ENCODE peak calls at places on chromosomes 12 and 14, in seven cellular contexts. J, G, Q, B, E, W and Z are unnamed samples.

GRCh38 chr12:2447861-2448260 is 346.9 kb upstream of the FKBP4 start:
- DNase-seq in J (no peak), G (no peak), Q (no peak), B (no peak), E (no peak), W (no peak), Z (no peak)

GRCh38 chr14:60355768-60356167 is 106.7 kb downstream of the PPM1A start:
- DNase-seq in J (no peak), G (no peak), Q (no peak), B (no peak), E (no peak), W (no peak), Z (no peak)

GRCh38 chr12:64103821-64104220 is 118.3 kb downstream of the KICS2 start:
- DNase-seq in J (no peak), G (no peak), Q (no peak), B (no peak), E (no peak), W (no peak), Z (no peak)

GRCh38 chr14:76323331-76324050 is 52.4 kb upstream of the ESRRB start:
- DNase-seq in J (no peak), G (no peak), Q (no peak), B (no peak), E (no peak), W (no peak), Z (no peak)

GRCh38 chr12:50101663-50102062 is 2.1 kb upstream of the GPD1 start:
- DNase-seq in J (peak), G (peak), Q (peak), B (no peak), E (peak), W (peak), Z (no peak)

GRCh38 chr14:81450100-81450531 is 50.0 kb upstream of the STON2 start:
- DNase-seq in J (no peak), G (no peak), Q (no peak), B (no peak), E (peak), W (no peak), Z (no peak)

GRCh38 chr14:24889843-24890242 is 160.1 kb downstream of the STXBP6 start:
- DNase-seq in J (no peak), G (no peak), Q (no peak), B (no peak), E (no peak), W (no peak), Z (no peak)

GRCh38 chr12:10689146-10689545 is 15.3 kb upstream of the STYK1 start:
- DNase-seq in J (no peak), G (no peak), Q (no peak), B (no peak), E (no peak), W (no peak), Z (no peak)

GRCh38 chr12:39173689-39174088 is 268.3 kb upstream of the CPNE8 start:
- DNase-seq in J (no peak), G (no peak), Q (no peak), B (no peak), E (no peak), W (no peak), Z (no peak)

GRCh38 chr12:81086342-81086741 is 8.5 kb downstream of the ACSS3 start:
- DNase-seq in J (peak), G (no peak), Q (no peak), B (no peak), E (no peak), W (no peak), Z (no peak)

GRCh38 chr14:24634158-24634557 is at the start of gene GZMB:
- DNase-seq in J (no peak), G (no peak), Q (no peak), B (no peak), E (no peak), W (no peak), Z (no peak)

GRCh38 chr12:22190-22529 is 44.4 kb upstream of the IQSEC3 start:
- DNase-seq in J (peak), G (no peak), Q (peak), B (peak), E (no peak), W (no peak), Z (no peak)

GRCh38 chr14:61147898-61148549 is 133.1 kb downstream of the TMEM30B start:
- DNase-seq in J (peak), G (peak), Q (no peak), B (no peak), E (no peak), W (no peak), Z (no peak)

GRCh38 chr12:112795582-112795981 is 4.0 kb downstream of the RPH3A start:
- DNase-seq in J (no peak), G (no peak), Q (no peak), B (no peak), E (no peak), W (no peak), Z (no peak)

GRCh38 chr12:92899388-92900001 is 29.6 kb downstream of the EEA1 start:
- DNase-seq in J (peak), G (peak), Q (peak), B (no peak), E (peak), W (no peak), Z (no peak)

GRCh38 chr12:10701226-10701681 is 21.9 kb downstream of the YBX3 start:
- DNase-seq in J (no peak), G (no peak), Q (no peak), B (no peak), E (no peak), W (no peak), Z (no peak)

GRCh38 chr14:23183479-23183878 is at the start of gene SLC7A8:
- DNase-seq in J (no peak), G (peak), Q (no peak), B (peak), E (no peak), W (no peak), Z (no peak)

GRCh38 chr12:116065561-116065960 is 211.9 kb downstream of the MED13L start:
- DNase-seq in J (no peak), G (no peak), Q (no peak), B (no peak), E (no peak), W (no peak), Z (no peak)

GRCh38 chr14:77657244-77657643 is 40.8 kb upstream of the SPTLC2 start:
- DNase-seq in J (no peak), G (no peak), Q (no peak), B (no peak), E (no peak), W (no peak), Z (no peak)

GRCh38 chr12:77294016-77294415 is 228.6 kb upstream of the E2F7 start:
- DNase-seq in J (no peak), G (no peak), Q (no peak), B (no peak), E (no peak), W (no peak), Z (no peak)

GRCh38 chr12:105820407-105821140 is 318.2 kb downstream of the NUAK1 start:
- DNase-seq in J (peak), G (no peak), Q (no peak), B (no peak), E (peak), W (no peak), Z (no peak)

GRCh38 chr12:132393245-132393795 is 63.9 kb upstream of the GALNT9 start:
- DNase-seq in J (peak), G (peak), Q (no peak), B (no peak), E (no peak), W (peak), Z (no peak)

GRCh38 chr12:103908877-103909276 is 21.3 kb upstream of the HSP90B1 start:
- DNase-seq in J (no peak), G (no peak), Q (no peak), B (no peak), E (no peak), W (no peak), Z (no peak)

GRCh38 chr14:20413785-20414117 is 450 bp upstream of the TEP1 start:
- DNase-seq in J (no peak), G (no peak), Q (no peak), B (no peak), E (no peak), W (no peak), Z (no peak)

GRCh38 chr12:120015313-120015712 is 26.3 kb downstream of the BICDL1 start:
- DNase-seq in J (no peak), G (no peak), Q (no peak), B (no peak), E (no peak), W (peak), Z (peak)

GRCh38 chr12:15728118-15728598 is 61.0 kb downstream of the EPS8 start:
- DNase-seq in J (no peak), G (peak), Q (peak), B (no peak), E (no peak), W (no peak), Z (no peak)

GRCh38 chr14:68873379-68873778 is 80.5 kb upstream of the ZFP36L1 start:
- DNase-seq in J (no peak), G (no peak), Q (peak), B (no peak), E (no peak), W (no peak), Z (no peak)

GRCh38 chr12:110379201-110379600 is 24.3 kb downstream of the ANAPC7 start:
- DNase-seq in J (no peak), G (no peak), Q (no peak), B (no peak), E (no peak), W (no peak), Z (no peak)

GRCh38 chr12:53492830-53493609 is 6.2 kb downstream of the MAP3K12 start:
- DNase-seq in J (peak), G (peak), Q (peak), B (peak), E (peak), W (peak), Z (peak)

GRCh38 chr14:81509838-81510452 is 23.7 kb downstream of the SEL1L start:
- DNase-seq in J (no peak), G (no peak), Q (no peak), B (no peak), E (no peak), W (no peak), Z (no peak)

GRCh38 chr12:96445743-96446655 is 43.4 kb upstream of the CFAP54 start:
- DNase-seq in J (no peak), G (no peak), Q (no peak), B (no peak), E (no peak), W (peak), Z (peak)

GRCh38 chr12:1581973-1582708 is 12.2 kb downstream of the FBXL14 start:
- DNase-seq in J (no peak), G (no peak), Q (no peak), B (no peak), E (no peak), W (no peak), Z (no peak)

GRCh38 chr14:68283378-68284123 is 464.0 kb downstream of the RAD51B start:
- DNase-seq in J (no peak), G (no peak), Q (no peak), B (no peak), E (no peak), W (no peak), Z (peak)

GRCh38 chr14:92421756-92422155 is 91.8 kb upstream of the RIN3 start:
- DNase-seq in J (no peak), G (no peak), Q (no peak), B (no peak), E (no peak), W (no peak), Z (no peak)

GRCh38 chr14:105474478-105475268 is at the start of gene CRIP2:
- DNase-seq in J (no peak), G (no peak), Q (peak), B (peak), E (no peak), W (peak), Z (no peak)

GRCh38 chr12:12872139-12872933 is 19.0 kb upstream of the GPRC5A start:
- DNase-seq in J (peak), G (peak), Q (no peak), B (no peak), E (no peak), W (no peak), Z (no peak)

GRCh38 chr14:95524706-95525512 is 8.5 kb upstream of the SYNE3 start:
- DNase-seq in J (peak), G (peak), Q (no peak), B (no peak), E (no peak), W (no peak), Z (no peak)

GRCh38 chr14:95522556-95522955 is 6.1 kb upstream of the SYNE3 start:
- DNase-seq in J (no peak), G (no peak), Q (no peak), B (no peak), E (no peak), W (no peak), Z (no peak)

GRCh38 chr14:95523051-95523817 is 6.8 kb upstream of the SYNE3 start:
- DNase-seq in J (peak), G (no peak), Q (no peak), B (no peak), E (no peak), W (no peak), Z (no peak)

GRCh38 chr14:95522116-95522515 is 5.7 kb upstream of the SYNE3 start:
- DNase-seq in J (no peak), G (no peak), Q (no peak), B (no peak), E (no peak), W (no peak), Z (no peak)

GRCh38 chr14:95523818-95524448 is 7.5 kb upstream of the SYNE3 start:
- DNase-seq in J (peak), G (no peak), Q (no peak), B (no peak), E (no peak), W (peak), Z (no peak)
- TF ChIP-seq YY1 in J (peak), G (no peak), Q (no peak), B (no peak), E (no peak), W (no peak), Z (no peak)

GRCh38 chr12:40727774-40728483 is 35.7 kb downstream of the CNTN1 start:
- DNase-seq in J (no peak), G (no peak), Q (peak), B (no peak), E (no peak), W (no peak), Z (no peak)
- TF ChIP-seq YY1 in J (no peak), G (no peak), Q (no peak), B (no peak), E (no peak), W (no peak), Z (no peak)

GRCh38 chr14:95117937-95118726 is 39.2 kb downstream of the DICER1 start:
- DNase-seq in J (no peak), G (no peak), Q (no peak), B (no peak), E (no peak), W (no peak), Z (no peak)
- TF ChIP-seq YY1 in J (no peak), G (no peak), Q (no peak), B (no peak), E (no peak), W (no peak), Z (no peak)

GRCh38 chr12:76123301-76124212 is 39.1 kb upstream of the NAP1L1 start:
- DNase-seq in J (no peak), G (no peak), Q (no peak), B (no peak), E (no peak), W (no peak), Z (no peak)
- TF ChIP-seq YY1 in J (no peak), G (no peak), Q (no peak), B (no peak), E (no peak), W (no peak), Z (no peak)

GRCh38 chr12:100187068-100187467 is 13.5 kb upstream of the ACTR6 start:
- DNase-seq in J (no peak), G (no peak), Q (no peak), B (no peak), E (no peak), W (no peak), Z (no peak)
- TF ChIP-seq YY1 in J (no peak), G (no peak), Q (no peak), B (no peak), E (no peak), W (no peak), Z (no peak)